ENCODE peak calls at places on chromosomes 6 and 20, in six cellular contexts. D, N, G, V, W and S are unnamed samples.

GRCh38 chr6:121647905-121648304 is 212.5 kb downstream of the GJA1 start:
- DNase-seq in V (no peak), G (no peak), N (no peak), W (no peak), D (no peak), S (no peak)

GRCh38 chr6:85321926-85322325 is 128.0 kb upstream of the NT5E start:
- DNase-seq in D (no peak), V (no peak), N (no peak), W (no peak), G (no peak), S (no peak)

GRCh38 chr20:45070932-45071632 is 29.8 kb downstream of the KCNS1 start:
- DNase-seq in G (no peak), N (no peak), V (no peak), W (no peak), D (no peak), S (no peak)

GRCh38 chr6:42509765-42510164 is 54.1 kb upstream of the UBR2 start:
- DNase-seq in D (no peak), N (no peak), W (no peak), G (no peak), V (no peak), S (no peak)

GRCh38 chr6:163170294-163170883 is 244.1 kb upstream of the QKI start:
- DNase-seq in V (no peak), D (peak), G (no peak), W (no peak), N (no peak), S (peak)

GRCh38 chr6:3961581-3962225 is 112.5 kb downstream of the FAM50B start:
- DNase-seq in V (no peak), G (no peak), N (no peak), W (no peak), D (no peak), S (no peak)

GRCh38 chr6:21942910-21943309 is 349.4 kb downstream of the SOX4 start:
- DNase-seq in W (no peak), N (no peak), G (no peak), D (no peak), V (no peak), S (no peak)

GRCh38 chr6:11374036-11375010 is 141.9 kb upstream of the NEDD9 start:
- DNase-seq in G (no peak), D (no peak), W (peak), N (peak), V (no peak), S (no peak)

GRCh38 chr6:144397141-144397540 is 112.0 kb downstream of the UTRN start:
- DNase-seq in G (no peak), N (no peak), D (no peak), W (no peak), V (no peak), S (no peak)

GRCh38 chr6:138999949-139000725 is 12.1 kb upstream of the REPS1 start:
- DNase-seq in W (no peak), N (no peak), G (no peak), D (no peak), V (no peak), S (no peak)

GRCh38 chr6:105692630-105693212 is 289.8 kb upstream of the PREP start:
- DNase-seq in D (no peak), N (no peak), G (no peak), V (no peak), W (no peak), S (no peak)

GRCh38 chr6:101597711-101598110 is 204.2 kb downstream of the GRIK2 start:
- DNase-seq in W (no peak), V (peak), N (no peak), D (no peak), G (no peak), S (no peak)

GRCh38 chr20:39045676-39046075 is 83.5 kb downstream of the DHX35 start:
- DNase-seq in G (no peak), W (no peak), D (no peak), V (no peak), N (no peak), S (no peak)

GRCh38 chr20:35342154-35342769 is 50.0 kb upstream of the FAM83C start:
- DNase-seq in W (no peak), N (no peak), G (no peak), D (no peak), V (no peak), S (peak)

GRCh38 chr20:58019027-58019849 is 209.2 kb downstream of the ANKRD60 start:
- DNase-seq in V (no peak), D (no peak), G (no peak), W (no peak), N (no peak), S (no peak)

GRCh38 chr20:12835999-12836398 is 172.8 kb upstream of the SPTLC3 start:
- DNase-seq in G (peak), W (no peak), D (no peak), V (no peak), N (no peak), S (no peak)

DNA sequence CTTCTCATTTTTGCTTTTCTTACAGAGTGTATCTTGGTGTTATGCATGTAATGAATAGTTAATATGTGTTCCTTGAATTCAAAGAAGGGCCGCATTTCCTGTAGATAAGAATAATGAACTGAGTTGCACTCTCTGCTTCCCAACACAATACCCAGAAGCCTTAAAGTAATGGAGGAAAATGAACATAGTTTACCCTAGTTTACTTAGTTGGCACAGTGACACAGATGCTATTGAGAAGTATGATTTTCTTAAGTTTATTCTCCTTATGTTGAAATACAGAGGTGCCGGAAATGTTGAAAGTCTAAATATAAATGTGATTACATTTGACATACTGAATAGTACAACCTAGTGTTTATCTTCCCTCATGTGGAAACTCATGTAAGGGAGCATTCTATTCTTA is 6.1 kb downstream of the NUS1 start:
- DNase-seq in W (no peak), G (no peak), N (no peak), D (no peak), V (no peak), S (no peak)
- TF ChIP-seq JUND in W (no peak), G (no peak), N (no peak), D (no peak), V (no peak), S (no peak)

DNA sequence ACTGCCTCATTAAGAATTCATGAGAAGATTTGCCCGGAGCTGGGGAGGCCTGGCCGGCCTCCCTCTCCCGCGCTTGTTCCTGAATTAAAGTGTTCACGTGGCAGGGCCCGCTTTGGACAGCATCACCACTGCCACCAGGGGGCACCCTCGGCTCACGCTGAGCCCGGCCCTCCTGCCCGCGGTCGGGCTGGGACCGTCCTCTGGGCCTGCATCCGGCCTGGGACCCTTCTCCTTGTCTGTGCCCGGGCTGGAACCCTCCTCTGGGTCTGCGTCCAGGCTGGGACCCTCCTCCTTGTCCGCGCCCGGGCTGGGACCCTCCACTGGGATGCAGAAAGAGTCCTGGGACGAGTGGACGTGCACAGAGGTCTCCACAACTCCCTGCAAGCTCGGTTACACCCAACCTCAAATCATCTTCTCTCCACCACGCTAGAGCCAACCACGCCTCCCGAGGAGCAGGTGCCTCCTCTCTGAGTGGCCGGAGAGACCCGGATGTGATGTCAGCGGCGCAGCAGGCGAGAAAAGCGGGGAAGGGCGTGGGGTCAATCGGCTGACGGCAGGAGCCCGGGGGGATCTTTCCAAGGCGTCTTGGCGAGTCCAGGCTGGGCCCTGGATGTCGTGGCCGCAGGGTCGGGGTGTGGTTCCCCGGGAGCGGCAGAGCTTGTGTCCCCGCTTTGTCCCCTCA is 50.9 kb upstream of the DACT2 start:
- DNase-seq in W (no peak), D (peak), N (peak), G (peak), V (peak), S (peak)
- TF ChIP-seq JUND in W (no peak), D (no peak), N (no peak), G (no peak), V (no peak), S (no peak)

DNA sequence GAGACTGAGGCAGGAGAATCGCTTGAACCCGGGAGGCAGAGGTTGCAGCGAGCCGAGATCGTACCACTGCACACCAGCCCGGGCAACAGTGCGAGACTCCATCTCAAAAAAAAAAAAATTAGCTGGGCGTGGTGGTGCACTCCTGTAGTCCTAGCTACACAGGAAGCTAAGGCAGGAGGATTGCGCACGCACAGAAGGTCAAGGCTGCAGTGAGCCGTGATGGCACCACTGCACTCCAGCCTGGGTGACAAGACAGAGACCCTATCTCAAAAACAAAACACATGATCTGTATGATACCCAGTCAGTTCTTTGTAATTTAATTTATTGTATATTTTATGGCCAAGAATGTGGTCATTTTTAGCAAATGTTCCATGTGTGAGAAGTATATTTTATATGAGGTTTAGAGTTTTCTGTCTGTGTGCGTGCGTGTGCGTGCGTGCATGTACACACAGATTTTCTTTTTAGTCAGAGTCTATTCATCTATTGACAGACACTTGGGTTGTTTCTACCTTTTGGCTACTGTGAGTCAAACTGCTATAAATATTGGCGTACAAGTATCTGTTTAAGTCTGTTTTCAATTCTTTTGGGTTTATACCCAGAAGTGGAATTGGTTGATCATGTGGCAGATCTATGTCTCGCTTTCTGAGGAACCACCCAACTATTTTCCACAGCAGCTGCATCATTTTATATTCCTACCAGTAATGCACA is 22.2 kb upstream of the MYL9 start:
- DNase-seq in N (no peak), D (no peak), W (no peak), V (no peak), G (no peak), S (no peak)
- TF ChIP-seq JUND in N (no peak), D (no peak), W (no peak), V (no peak), G (no peak), S (no peak)

GRCh38 chr6:125918230-125918629 is 38.3 kb upstream of the HINT3 start:
- DNase-seq in G (no peak), D (no peak), W (no peak), N (no peak), V (no peak), S (no peak)

GRCh38 chr6:125910518-125910917 is 46.1 kb upstream of the HINT3 start:
- DNase-seq in D (no peak), G (no peak), N (no peak), W (peak), V (no peak), S (no peak)

GRCh38 chr6:125913145-125913544 is 43.4 kb upstream of the HINT3 start:
- DNase-seq in V (no peak), D (no peak), G (no peak), N (no peak), W (no peak), S (no peak)

GRCh38 chr6:125918681-125919566 is 37.6 kb upstream of the HINT3 start:
- DNase-seq in D (no peak), G (no peak), N (peak), W (peak), V (no peak), S (no peak)

DNA sequence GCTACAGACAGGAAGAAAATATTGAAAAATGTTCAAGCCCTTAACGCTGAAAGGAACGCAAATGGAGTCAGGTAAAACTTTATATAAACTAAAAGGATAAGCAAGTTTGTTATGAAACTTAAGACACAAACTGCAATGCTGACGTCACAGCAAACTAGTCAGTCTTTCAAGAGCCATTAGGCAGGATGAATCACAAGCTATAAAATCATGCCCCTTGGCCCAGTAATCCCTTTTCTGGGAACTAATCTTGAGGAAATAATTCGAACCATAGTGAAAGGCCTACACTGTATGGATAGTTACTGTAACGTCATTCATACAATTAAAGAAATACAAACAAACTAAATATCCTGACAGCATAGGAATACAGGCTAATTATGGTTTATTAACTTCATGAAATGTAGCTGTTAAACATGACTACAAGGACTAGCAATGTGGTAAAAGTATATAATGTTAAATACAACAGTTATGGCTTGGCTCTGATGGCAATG is 42.7 kb upstream of the HINT3 start:
- DNase-seq in D (no peak), G (no peak), V (peak), W (no peak), N (no peak), S (no peak)
- TF ChIP-seq JUND in D (no peak), G (no peak), V (peak), W (no peak), N (no peak), S (no peak)

GRCh38 chr6:153727910-153728309 is 311.1 kb upstream of the OPRM1 start:
- DNase-seq in V (no peak), W (no peak), N (no peak), G (no peak), D (no peak), S (no peak)

DNA sequence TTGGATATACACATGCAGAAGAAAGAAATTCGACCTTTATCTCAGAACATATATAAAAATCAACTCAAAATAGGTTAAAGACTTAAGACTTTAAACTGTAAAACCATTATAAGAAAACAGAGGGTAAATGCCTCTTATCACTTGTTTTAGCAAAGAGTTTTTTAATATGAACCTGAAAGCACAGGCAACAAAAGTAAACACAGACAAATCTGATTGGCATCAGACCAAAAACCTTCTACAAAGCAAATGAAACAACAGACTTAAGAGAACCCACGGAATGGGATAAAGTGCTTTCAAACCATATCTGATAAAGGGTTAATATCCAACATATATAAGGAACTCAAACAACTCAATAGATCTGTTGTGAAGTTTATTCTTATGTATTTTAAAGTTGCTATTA is 309.9 kb upstream of the OPRM1 start:
- DNase-seq in D (no peak), N (peak), W (no peak), G (no peak), V (no peak), S (no peak)
- TF ChIP-seq JUND in D (no peak), N (no peak), W (no peak), G (no peak), V (no peak), S (no peak)

GRCh38 chr20:32965581-32966373 is 38.5 kb downstream of the SUN5 start:
- DNase-seq in G (no peak), W (no peak), D (peak), N (no peak), V (no peak), S (no peak)
- TF ChIP-seq JUND in G (no peak), W (no peak), D (no peak), N (no peak), V (no peak), S (no peak)

GRCh38 chr6:166738778-166739654 is 112.0 kb upstream of the RPS6KA2 start:
- DNase-seq in V (no peak), D (no peak), N (no peak), W (no peak), G (no peak), S (no peak)

GRCh38 chr6:166738361-166738760 is 111.3 kb upstream of the RPS6KA2 start:
- DNase-seq in G (no peak), D (no peak), W (no peak), N (no peak), V (no peak), S (no peak)

GRCh38 chr6:166739655-166740318 is 112.7 kb upstream of the RPS6KA2 start:
- DNase-seq in G (no peak), V (no peak), N (no peak), D (no peak), W (no peak), S (no peak)

GRCh38 chr6:166736606-166737005 is 109.6 kb upstream of the RPS6KA2 start:
- DNase-seq in N (no peak), V (peak), D (no peak), W (no peak), G (no peak), S (no peak)

DNA sequence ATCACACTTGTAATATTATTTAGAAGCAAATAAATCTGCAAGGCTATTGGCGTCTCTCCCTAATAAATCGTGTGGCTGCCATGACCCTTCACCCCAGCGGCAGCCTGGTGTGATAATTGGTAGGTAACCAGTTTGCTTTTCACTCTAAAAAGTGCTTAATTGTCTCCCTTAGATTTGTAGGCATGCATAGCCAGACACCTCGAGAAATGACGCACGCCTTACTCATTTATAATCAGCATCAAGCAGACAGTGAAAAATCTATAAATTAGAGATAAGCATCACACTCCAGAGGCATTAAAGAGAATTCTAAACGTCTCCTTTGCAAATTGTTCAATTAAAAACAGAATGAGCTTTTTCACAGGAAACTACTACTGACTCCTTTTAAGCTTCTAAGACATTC is 110.2 kb upstream of the RPS6KA2 start:
- DNase-seq in G (no peak), D (no peak), V (peak), W (no peak), N (no peak), S (no peak)
- TF ChIP-seq JUND in G (no peak), D (no peak), V (peak), W (no peak), N (no peak), S (no peak)

DNA sequence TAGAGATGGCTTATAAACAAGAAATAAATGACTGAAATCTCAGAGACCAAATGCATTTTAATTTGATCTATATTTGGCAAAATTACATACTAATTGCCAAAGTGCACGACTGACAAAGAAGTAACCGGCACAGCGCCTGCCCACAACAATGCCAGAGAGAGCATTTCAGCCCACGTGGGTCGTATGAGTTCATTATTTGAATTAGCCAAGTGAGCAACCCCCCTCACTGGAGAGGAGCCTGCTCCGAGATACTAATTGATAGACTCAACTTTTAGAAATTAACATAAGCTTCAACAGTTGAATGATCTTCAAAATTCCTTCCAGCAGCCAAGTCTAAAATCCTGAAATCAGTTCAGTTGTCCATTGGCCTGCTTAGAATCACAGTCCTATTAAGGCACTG is 519.0 kb upstream of the AGPAT4 start:
- DNase-seq in N (no peak), W (no peak), V (no peak), D (no peak), G (no peak), S (no peak)
- TF ChIP-seq JUND in N (no peak), W (no peak), V (no peak), D (no peak), G (no peak), S (no peak)

DNA sequence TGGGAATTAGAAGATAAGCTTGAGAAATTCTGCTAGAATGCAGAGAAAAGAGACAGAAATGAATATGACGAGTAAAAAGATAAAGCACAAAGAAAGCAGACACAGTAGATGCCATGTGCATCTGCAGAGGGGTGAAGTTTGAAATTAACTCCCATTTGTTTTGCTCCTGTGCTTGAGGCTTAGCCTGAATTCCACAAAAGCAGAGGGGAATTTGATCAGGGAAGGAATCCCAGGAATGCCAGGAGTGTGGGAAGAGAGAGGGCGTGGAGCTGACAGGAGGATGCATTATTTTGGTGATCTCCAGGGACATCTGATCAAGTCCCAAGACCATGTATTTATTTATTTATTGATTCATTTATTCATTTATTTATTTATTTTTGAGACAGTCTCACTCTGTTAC is 55.6 kb downstream of the SLC22A1 start:
- DNase-seq in D (no peak), N (no peak), G (peak), W (no peak), V (no peak), S (no peak)
- TF ChIP-seq JUND in D (no peak), N (no peak), G (no peak), W (no peak), V (no peak), S (no peak)

GRCh38 chr6:155527443-155527842 is 71.8 kb upstream of the NOX3 start:
- DNase-seq in V (no peak), G (no peak), D (no peak), N (no peak), W (no peak), S (no peak)
- TF ChIP-seq JUND in V (no peak), G (no peak), D (no peak), N (no peak), W (no peak), S (no peak)